ENCODE peak calls at places on chromosomes 6 and 20, in six cellular contexts. B is neural progenitor cell, T is HCT116, L is ovary, F is adrenal gland, I is psoas muscle. X is an unnamed sample.
A peak's percentile ranks its signal among the peaks of the same experiment; 100 is the strongest.

GRCh38 chr6:3516094-3516493 is 59.2 kb upstream of the SLC22A23 start:
- DNase-seq in B (no peak), T (no peak), F (no peak), L (no peak), I (no peak), X (no peak)

GRCh38 chr20:2544211-2544610 is 7.8 kb downstream of the TMC2 start:
- DNase-seq in T (no peak), F (no peak), L (no peak), B (no peak), I (no peak), X (no peak)

GRCh38 chr6:48610846-48611245 is 499.8 kb upstream of the PTCHD4 start:
- DNase-seq in B (no peak), L (no peak), I (no peak), T (no peak), F (no peak), X (no peak)

GRCh38 chr20:36084897-36085617 is 69.5 kb upstream of the EPB41L1 start:
- DNase-seq in L (no peak), F (no peak), T (no peak), B (no peak), I (no peak), X (no peak)

GRCh38 chr6:147287869-147288271 is 83.7 kb downstream of the STXBP5 start:
- DNase-seq in B (no peak), I (no peak), L (no peak), F (peak; percentile 43), T (peak; percentile 8), X (peak; percentile 13)

GRCh38 chr6:47680724-47681123 is 17.7 kb upstream of the ADGRF4 start:
- DNase-seq in L (no peak), I (no peak), T (no peak), B (no peak), F (no peak), X (no peak)

GRCh38 chr20:46588532-46589509 is 38.4 kb upstream of the OCSTAMP start:
- DNase-seq in B (no peak), T (no peak), I (no peak), L (no peak), F (no peak), X (peak; percentile 17)

GRCh38 chr6:37495199-37495913 is 4.3 kb downstream of the CCDC167 start:
- DNase-seq in T (no peak), I (no peak), B (no peak), L (no peak), F (no peak), X (no peak)

GRCh38 chr6:167691566-167692312 is 135.0 kb upstream of the AFDN start:
- DNase-seq in I (no peak), L (no peak), F (no peak), B (no peak), T (no peak), X (no peak)

GRCh38 chr6:32210191-32210601 is 13.7 kb downstream of the NOTCH4 start:
- DNase-seq in B (no peak), F (no peak), L (no peak), T (no peak), I (no peak), X (no peak)

GRCh38 chr20:57657537-57658446 is 37.6 kb upstream of the ZBP1 start:
- DNase-seq in F (peak; percentile 10), I (peak; percentile 83), B (no peak), L (no peak), T (no peak), X (peak; percentile 58)

GRCh38 chr20:62624325-62624690 is 18.0 kb upstream of the SLCO4A1 start:
- DNase-seq in L (no peak), I (peak; percentile 66), F (no peak), T (no peak), B (no peak), X (no peak)

GRCh38 chr20:26208296-26209091 is 511.8 kb upstream of the ZNF337 start:
- DNase-seq in I (peak; percentile 46), B (peak; percentile 81), T (no peak), L (no peak), F (no peak), X (peak; percentile 10)

GRCh38 chr6:75818061-75818855 is 69.2 kb downstream of the MYO6 start:
- DNase-seq in I (no peak), B (no peak), F (no peak), T (no peak), L (no peak), X (no peak)

GRCh38 chr6:2658788-2659187 is 91.9 kb downstream of the MYLK4 start:
- DNase-seq in I (no peak), F (no peak), B (no peak), T (peak; percentile 10), L (no peak), X (no peak)

GRCh38 chr6:5905431-5906339 is 101.0 kb downstream of the NRN1 start:
- DNase-seq in I (peak; percentile 92), F (peak; percentile 81), B (no peak), T (no peak), L (peak; percentile 48), X (peak; percentile 47)

GRCh38 chr20:58169441-58169840 is 59.0 kb downstream of the ANKRD60 start:
- DNase-seq in T (no peak), L (no peak), B (no peak), I (no peak), F (no peak), X (no peak)

GRCh38 chr6:89471287-89471867 is 38.4 kb downstream of the ANKRD6 start:
- DNase-seq in B (no peak), L (no peak), T (no peak), F (no peak), I (no peak), X (no peak)

GRCh38 chr6:129280719-129281118 is 397.8 kb downstream of the LAMA2 start:
- DNase-seq in L (no peak), F (no peak), I (no peak), T (no peak), B (no peak), X (no peak)

GRCh38 chr20:33933469-33933909 is 60.2 kb upstream of the RALY start:
- DNase-seq in I (peak; percentile 75), F (peak; percentile 84), L (peak; percentile 39), T (peak; percentile 48), B (peak; percentile 71), X (peak; percentile 80)

GRCh38 chr6:1335367-1336037 is 23.6 kb downstream of the FOXQ1 start:
- DNase-seq in I (peak; percentile 58), T (peak; percentile 87), F (no peak), L (no peak), B (no peak), X (peak; percentile 66)

GRCh38 chr20:31663838-31664695 is 26.4 kb downstream of the COX4I2 start:
- DNase-seq in L (no peak), F (no peak), B (no peak), I (no peak), T (no peak), X (peak; percentile 77)

GRCh38 chr20:49490689-49491088 is 8.2 kb upstream of the KCNB1 start:
- DNase-seq in B (no peak), L (no peak), T (no peak), I (no peak), F (no peak), X (no peak)

GRCh38 chr20:4013041-4013440 is 2.3 kb downstream of the RNF24 start:
- DNase-seq in F (no peak), I (no peak), T (no peak), B (no peak), L (no peak), X (no peak)

GRCh38 chr20:4008877-4009276 is 6.5 kb downstream of the RNF24 start:
- DNase-seq in T (no peak), I (no peak), L (no peak), B (no peak), F (no peak), X (no peak)

GRCh38 chr20:4012631-4013030 is 2.7 kb downstream of the RNF24 start:
- DNase-seq in T (no peak), F (no peak), L (no peak), I (no peak), B (no peak), X (no peak)

GRCh38 chr20:4009305-4009704 is 6.1 kb downstream of the RNF24 start:
- DNase-seq in F (no peak), L (no peak), B (no peak), I (no peak), T (no peak), X (no peak)

GRCh38 chr20:4011226-4011975 is 4.0 kb downstream of the RNF24 start:
- DNase-seq in I (no peak), T (no peak), L (no peak), B (no peak), F (no peak), X (no peak)
- H3K4me1 ChIP-seq in I (peaks cover 21% of the 10 kb centered on the region), T (peaks cover 13% of the 10 kb centered on the region), L (peaks cover 7% of the 10 kb centered on the region), B (peaks cover 15% of the 10 kb centered on the region), F (peaks cover 41% of the 10 kb centered on the region), X (peaks cover 32% of the 10 kb centered on the region)

DNA sequence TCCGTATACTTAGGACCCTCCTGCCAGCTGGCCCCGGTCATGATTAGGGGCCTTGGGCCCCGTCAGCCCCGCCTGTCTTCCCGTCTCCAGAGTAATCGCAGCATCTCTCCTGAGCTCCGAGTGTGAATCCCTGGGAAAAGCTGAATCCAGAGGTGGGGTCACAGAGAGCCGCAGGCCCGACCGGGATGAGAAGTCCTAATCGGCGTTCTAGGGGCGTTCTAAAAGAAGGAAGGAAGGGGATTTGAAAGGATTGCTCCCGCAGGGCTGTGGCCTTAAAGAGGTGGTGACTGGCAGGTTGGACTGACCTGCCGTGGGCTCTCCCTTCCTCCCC is 371 bp downstream of the HMGN4 start:
- DNase-seq in I (no peak), T (no peak), B (peak; percentile 76), F (no peak), L (no peak), X (no peak)
- H3K27ac ChIP-seq in I (peak overlapping the region; percentile 86), T (peak overlapping the region; percentile 72), B (peak overlapping the region; percentile 92), F (peak overlapping the region; percentile 96), L (peak overlapping the region; percentile 83), X (peak overlapping the region; percentile 73)

DNA sequence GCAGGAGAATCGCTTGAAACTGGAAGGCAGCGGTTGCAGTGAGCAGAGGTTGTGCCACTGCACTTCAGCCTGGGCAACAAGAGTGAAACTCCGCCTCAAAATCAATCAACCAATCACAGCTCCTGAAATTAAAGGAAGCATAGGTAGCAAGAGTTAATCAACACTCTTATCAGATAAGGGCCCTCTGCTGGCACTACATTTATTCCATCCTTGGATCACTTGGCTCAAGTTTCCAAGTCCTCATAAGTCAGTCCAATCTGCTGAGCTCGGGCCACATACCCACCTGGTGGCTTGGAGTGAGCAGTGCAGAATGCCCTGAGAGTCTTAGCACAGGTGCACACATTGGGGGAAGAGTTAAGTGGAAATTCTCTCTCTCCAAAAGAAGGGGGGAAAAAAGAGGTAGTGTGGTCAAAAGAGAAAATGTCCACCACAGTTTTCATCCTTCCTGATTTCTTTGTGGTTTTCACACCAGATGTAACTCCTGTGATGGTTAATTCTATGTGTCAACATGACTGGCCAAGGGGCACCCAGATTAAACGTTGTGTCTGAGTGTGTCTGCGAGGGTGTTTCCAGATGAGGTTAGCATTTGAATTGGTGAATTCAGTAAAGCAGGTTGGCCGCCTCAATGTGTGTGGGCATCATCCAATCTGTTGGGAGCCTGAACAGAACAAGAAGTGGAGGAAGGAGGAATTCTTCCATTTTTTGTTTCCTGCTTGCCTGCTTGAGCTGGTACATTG is 14.2 kb upstream of the FAM8A1 start:
- DNase-seq in F (no peak), L (no peak), B (peak; percentile 8), T (peak; percentile 88), I (no peak), X (peak; percentile 19)
- TF ChIP-seq CTCF in F (peak; percentile 12), L (no peak), B (peak; percentile 19), T (peak; percentile 73), I (no peak), X (peak; percentile 23)

DNA sequence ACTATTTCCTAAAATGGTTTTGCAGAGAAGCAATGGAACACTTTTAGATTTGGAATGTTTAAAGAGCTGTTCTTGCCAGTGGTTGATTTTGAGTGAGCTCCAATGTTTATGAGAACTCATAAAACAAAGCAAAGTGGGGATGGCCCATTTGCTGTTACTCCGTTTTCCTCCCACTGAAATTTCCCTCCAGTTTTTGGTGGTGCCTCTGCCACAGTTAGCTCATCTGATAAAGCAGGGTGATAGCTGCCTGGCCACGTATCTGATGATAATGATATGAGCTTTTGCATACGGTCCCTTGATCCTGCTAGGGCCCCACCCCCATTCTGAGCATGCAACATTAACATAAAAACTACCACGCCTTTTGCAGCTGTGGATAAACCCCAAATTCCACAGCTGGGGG is 10.4 kb downstream of the CD83 start:
- DNase-seq in F (no peak), I (no peak), T (no peak), B (no peak), L (no peak), X (no peak)
- H3K4me1 ChIP-seq in F (peaks cover 7% of the 10 kb centered on the region), I (no peaks in the 10 kb centered on the region), T (no peaks in the 10 kb centered on the region), B (peaks cover 7% of the 10 kb centered on the region), L (peaks cover 2% of the 10 kb centered on the region), X (no peaks in the 10 kb centered on the region)